ENCODE peak calls at places on chromosomes 6 and 20, in four cellular contexts. O is effector memory CD4-positive, alpha-beta T cell; J is mesenchymal stem cell; E is tibial nerve. Y is an unnamed sample.
A peak's percentile ranks its signal among the peaks of the same experiment; 100 is the strongest.

GRCh38 chr20:2741463-2741862 is 48.9 kb downstream of the EBF4 start:
- DNase-seq in O (no peak), J (no peak), E (no peak), Y (no peak)

GRCh38 chr6:82067021-82067420 is 180.5 kb downstream of the IBTK start:
- DNase-seq in J (no peak), O (no peak), E (peak; percentile 13), Y (no peak)

GRCh38 chr20:59746155-59746554 is 141.8 kb downstream of the PHACTR3 start:
- DNase-seq in J (no peak), O (no peak), E (no peak), Y (no peak)

GRCh38 chr20:50572922-50573777 is 63.0 kb downstream of the PTPN1 start:
- DNase-seq in O (no peak), E (peak; percentile 36), J (no peak), Y (no peak)

GRCh38 chr20:38674178-38675133 is 49.8 kb upstream of the SLC32A1 start:
- DNase-seq in J (peak; percentile 64), E (no peak), O (peak; percentile 50), Y (no peak)

GRCh38 chr20:45963059-45964011 is 8.7 kb downstream of the ZNF335 start:
- DNase-seq in O (no peak), J (peak; percentile 47), E (peak; percentile 50), Y (peak; percentile 75)

GRCh38 chr6:162974685-162975084 is 246.9 kb downstream of the PACRG start:
- DNase-seq in J (no peak), O (no peak), E (no peak), Y (no peak)

GRCh38 chr20:1624811-1625690 is 5.2 kb upstream of the SIRPB1 start:
- DNase-seq in E (no peak), O (no peak), J (no peak), Y (no peak)

GRCh38 chr6:166949533-166950442 is 6.6 kb downstream of the RNASET2 start:
- DNase-seq in J (no peak), E (no peak), O (no peak), Y (no peak)

GRCh38 chr6:24357336-24358218 is at the start of gene DCDC2:
- DNase-seq in O (no peak), J (no peak), E (no peak), Y (peak; percentile 96)

GRCh38 chr6:110769923-110770322 is 45.3 kb downstream of the CDK19 start:
- DNase-seq in O (no peak), J (no peak), E (no peak), Y (no peak)

GRCh38 chr6:165889636-165890403 is 226.8 kb upstream of the PDE10A start:
- DNase-seq in J (peak; percentile 69), O (no peak), E (no peak), Y (no peak)

GRCh38 chr6:131740161-131740560 is 29.3 kb upstream of the CTAGE9 start:
- DNase-seq in E (no peak), O (no peak), J (no peak), Y (no peak)

GRCh38 chr20:44576297-44576696 is 6.1 kb upstream of the PKIG start:
- DNase-seq in E (no peak), O (no peak), J (peak; percentile 68), Y (no peak)

GRCh38 chr6:108627692-108628565 is 67.2 kb downstream of the FOXO3 start:
- DNase-seq in O (no peak), E (no peak), J (no peak), Y (no peak)

GRCh38 chr20:38270869-38271608 is 10.5 kb upstream of the KIAA1755 start:
- DNase-seq in O (no peak), E (peak; percentile 66), J (peak; percentile 90), Y (peak; percentile 73)

GRCh38 chr6:158672726-158673125 is 22.9 kb downstream of the SYTL3 start:
- DNase-seq in J (no peak), E (no peak), O (no peak), Y (no peak)

GRCh38 chr6:127459231-127459641 is at the start of gene KIAA0408:
- DNase-seq in O (no peak), J (peak; percentile 86), E (peak; percentile 64), Y (peak; percentile 49)

GRCh38 chr6:111002350-111002749 is 20.5 kb downstream of the RPF2 start:
- DNase-seq in O (no peak), J (no peak), E (no peak), Y (no peak)

GRCh38 chr6:7106752-7107577 is 796 bp upstream of the RREB1 start:
- DNase-seq in E (no peak), O (peak; percentile 34), J (no peak), Y (peak; percentile 86)

GRCh38 chr6:56387621-56388413 is 140.4 kb upstream of the COL21A1 start:
- DNase-seq in O (no peak), E (no peak), J (no peak), Y (no peak)

GRCh38 chr6:118574051-118574865 is 26.2 kb downstream of the PLN start:
- DNase-seq in E (no peak), J (peak; percentile 78), O (no peak), Y (no peak)

GRCh38 chr6:12890171-12890790 is 173.7 kb downstream of the PHACTR1 start:
- DNase-seq in J (no peak), O (no peak), E (no peak), Y (no peak)

GRCh38 chr6:33854572-33855030 is 50.8 kb upstream of the MLN start:
- DNase-seq in J (no peak), O (no peak), E (no peak), Y (peak; percentile 43)

GRCh38 chr6:124026645-124027044 is 223.0 kb downstream of the NKAIN2 start:
- DNase-seq in J (no peak), E (no peak), O (no peak), Y (no peak)

GRCh38 chr6:143187173-143187908 is 126.7 kb downstream of the AIG1 start:
- DNase-seq in O (no peak), J (peak; percentile 66), E (no peak), Y (no peak)
- H3K27ac ChIP-seq in O (no peak overlapping the region), J (peak overlapping the region; percentile 43), E (no peak overlapping the region), Y (no peak overlapping the region)

GRCh38 chr6:112221561-112221960 is 32.8 kb downstream of the LAMA4 start:
- DNase-seq in E (no peak), J (no peak), O (no peak), Y (no peak)
- H3K4me1 ChIP-seq in E (peaks cover 3% of the 10 kb centered on the region), J (peaks cover 3% of the 10 kb centered on the region), O (no peaks in the 10 kb centered on the region), Y (no peaks in the 10 kb centered on the region)

GRCh38 chr20:48930035-48930434 is 8.5 kb downstream of the ARFGEF2 start:
- DNase-seq in O (no peak), J (no peak), E (no peak), Y (no peak)
- H3K27ac ChIP-seq in O (no peak overlapping the region), J (no peak overlapping the region), E (no peak overlapping the region), Y (no peak overlapping the region)

GRCh38 chr6:23306251-23306950 is 737.0 kb downstream of the HDGFL1 start:
- DNase-seq in O (no peak), E (no peak), J (no peak), Y (no peak)
- H3K4me1 ChIP-seq in O (no peaks in the 10 kb centered on the region), E (no peaks in the 10 kb centered on the region), J (no peaks in the 10 kb centered on the region), Y (no peaks in the 10 kb centered on the region)

DNA sequence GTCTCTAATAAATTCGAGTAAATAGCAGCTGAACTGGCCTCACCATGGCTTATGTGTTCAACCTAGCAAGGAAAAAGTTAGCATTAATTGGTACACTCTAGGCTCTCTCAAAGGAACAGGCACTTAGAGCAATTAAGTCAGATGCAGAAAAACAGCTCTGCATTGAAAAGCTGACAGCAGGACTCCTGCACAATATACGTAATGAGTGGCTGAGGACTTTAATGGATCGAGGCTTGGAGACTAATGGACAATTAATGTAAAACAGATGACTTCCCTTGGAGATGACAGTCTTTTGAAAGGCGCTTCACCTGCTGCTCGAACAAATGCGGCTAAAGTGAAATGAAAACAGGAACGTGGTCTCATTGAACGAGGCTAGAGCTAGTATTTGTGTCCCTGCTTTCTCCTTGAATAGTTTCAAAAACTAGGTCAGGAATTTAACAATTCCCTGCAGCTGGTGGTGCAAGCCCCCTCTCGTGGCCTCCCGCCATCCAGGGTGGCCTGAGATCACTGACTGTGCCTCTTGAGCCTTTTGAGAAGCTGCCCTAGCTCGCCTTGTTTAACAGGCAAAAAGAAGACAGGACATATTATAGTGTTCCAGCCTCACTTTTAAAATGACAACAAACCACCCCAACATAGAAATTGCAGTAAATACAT is 137.1 kb downstream of the ELOVL4 start:
- DNase-seq in E (no peak), J (no peak), O (no peak), Y (no peak)
- H3K27ac ChIP-seq in E (no peak overlapping the region), J (no peak overlapping the region), O (no peak overlapping the region), Y (no peak overlapping the region)

DNA sequence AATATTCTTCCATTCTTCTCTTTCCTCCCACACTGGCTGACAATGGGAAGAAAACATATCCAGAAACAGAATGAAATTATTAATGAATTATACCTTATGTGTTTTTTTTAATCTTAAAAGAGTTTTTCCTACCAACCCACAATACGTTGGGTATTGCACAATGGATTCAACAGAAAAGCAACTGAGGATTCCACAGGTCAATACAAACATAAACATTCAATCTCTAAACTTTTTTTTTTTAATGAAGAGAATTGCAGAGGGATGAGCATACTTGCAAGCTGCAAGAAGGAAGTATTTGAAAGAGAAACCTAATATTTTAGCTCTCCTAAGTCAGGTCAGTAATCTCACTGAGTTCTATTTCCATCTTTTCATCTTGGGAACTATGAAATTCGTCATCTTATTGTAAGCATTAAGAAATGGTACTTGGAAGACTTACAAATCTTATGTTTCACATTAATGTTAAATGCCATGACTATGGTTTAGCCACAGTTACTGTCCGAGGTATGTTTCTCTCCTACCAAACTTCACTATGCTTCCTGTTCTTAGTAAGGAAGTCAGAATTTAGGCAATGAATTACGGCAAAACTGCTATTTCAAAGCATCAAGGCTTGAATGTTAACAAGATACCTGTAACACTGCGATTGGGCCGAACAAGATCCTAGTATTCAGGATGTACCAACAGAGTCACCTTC is 100.8 kb downstream of the HIVEP2 start:
- DNase-seq in E (no peak), O (no peak), J (peak; percentile 45), Y (no peak)
- H3K4me1 ChIP-seq in E (no peaks in the 10 kb centered on the region), O (peaks cover 50% of the 10 kb centered on the region), J (peaks cover 13% of the 10 kb centered on the region), Y (peaks cover 10% of the 10 kb centered on the region)

GRCh38 chr6:44094403-44095242 is 32.6 kb downstream of the MRPL14 start:
- DNase-seq in J (no peak), E (no peak), O (no peak), Y (no peak)
- H3K27ac ChIP-seq in J (no peak overlapping the region), E (no peak overlapping the region), O (no peak overlapping the region), Y (no peak overlapping the region)